ENCODE peak calls at places on chromosomes 7 and 10, in nine cellular contexts. One of them, this sample, is unnamed.
A peak's percentile ranks its signal among the peaks of the same experiment; 100 is the strongest.

GRCh38 chr7:149456770-149457421 is 4.0 kb downstream of the ZNF777 start:
- DNase-seq in breast epithelium: no peak
- DNase-seq in endothelial cell: no peak
- DNase-seq in ovary: no peak
- DNase-seq in PC-3: peak; percentile 49
- DNase-seq in tibial nerve: no peak
- DNase-seq in IMR-90: peak; percentile 20
- DNase-seq in tibial artery: no peak
- DNase-seq in heart left ventricle: no peak
- DNase-seq in this sample: no peak

GRCh38 chr10:80171248-80171660 is 34.1 kb downstream of the ANXA11 start:
- DNase-seq in breast epithelium: no peak
- DNase-seq in endothelial cell: no peak
- DNase-seq in ovary: no peak
- DNase-seq in PC-3: peak; percentile 100
- DNase-seq in tibial nerve: no peak
- DNase-seq in IMR-90: no peak
- DNase-seq in tibial artery: peak; percentile 28
- DNase-seq in heart left ventricle: no peak
- DNase-seq in this sample: no peak

GRCh38 chr10:19250542-19250941 is 201.9 kb downstream of the MALRD1 start:
- DNase-seq in breast epithelium: no peak
- DNase-seq in endothelial cell: no peak
- DNase-seq in ovary: no peak
- DNase-seq in PC-3: peak; percentile 20
- DNase-seq in tibial nerve: no peak
- DNase-seq in IMR-90: peak; percentile 93
- DNase-seq in tibial artery: no peak
- DNase-seq in heart left ventricle: no peak
- DNase-seq in this sample: no peak

GRCh38 chr7:51154201-51154600 is 162.4 kb downstream of the COBL start:
- DNase-seq in breast epithelium: no peak
- DNase-seq in endothelial cell: no peak
- DNase-seq in ovary: no peak
- DNase-seq in PC-3: no peak
- DNase-seq in tibial nerve: no peak
- DNase-seq in IMR-90: no peak
- DNase-seq in tibial artery: no peak
- DNase-seq in heart left ventricle: no peak
- DNase-seq in this sample: no peak

GRCh38 chr7:128000854-128001265 is 30.4 kb downstream of the LRRC4 start:
- DNase-seq in breast epithelium: no peak
- DNase-seq in endothelial cell: no peak
- DNase-seq in ovary: no peak
- DNase-seq in PC-3: no peak
- DNase-seq in tibial nerve: no peak
- DNase-seq in IMR-90: no peak
- DNase-seq in tibial artery: no peak
- DNase-seq in heart left ventricle: no peak
- DNase-seq in this sample: no peak

GRCh38 chr7:922334-923107 is 32.0 kb downstream of the ADAP1 start:
- DNase-seq in breast epithelium: peak; percentile 35
- DNase-seq in endothelial cell: no peak
- DNase-seq in ovary: peak; percentile 12
- DNase-seq in PC-3: no peak
- DNase-seq in tibial nerve: peak; percentile 11
- DNase-seq in IMR-90: no peak
- DNase-seq in tibial artery: peak; percentile 56
- DNase-seq in heart left ventricle: peak; percentile 27
- DNase-seq in this sample: no peak

GRCh38 chr10:6649903-6650302 is 69.8 kb upstream of the PRKCQ start:
- DNase-seq in breast epithelium: no peak
- DNase-seq in endothelial cell: no peak
- DNase-seq in ovary: no peak
- DNase-seq in PC-3: no peak
- DNase-seq in tibial nerve: no peak
- DNase-seq in IMR-90: no peak
- DNase-seq in tibial artery: no peak
- DNase-seq in heart left ventricle: no peak
- DNase-seq in this sample: no peak

GRCh38 chr7:150451833-150452431 is 1.5 kb downstream of the GIMAP8 start:
- DNase-seq in breast epithelium: no peak
- DNase-seq in endothelial cell: no peak
- DNase-seq in ovary: no peak
- DNase-seq in PC-3: no peak
- DNase-seq in tibial nerve: no peak
- DNase-seq in IMR-90: no peak
- DNase-seq in tibial artery: no peak
- DNase-seq in heart left ventricle: peak; percentile 60
- DNase-seq in this sample: no peak

GRCh38 chr7:55130554-55131198 is 111.9 kb downstream of the EGFR start:
- DNase-seq in breast epithelium: no peak
- DNase-seq in endothelial cell: no peak
- DNase-seq in ovary: peak; percentile 72
- DNase-seq in PC-3: no peak
- DNase-seq in tibial nerve: peak; percentile 55
- DNase-seq in IMR-90: peak; percentile 97
- DNase-seq in tibial artery: peak; percentile 85
- DNase-seq in heart left ventricle: peak; percentile 80
- DNase-seq in this sample: peak; percentile 68

DNA sequence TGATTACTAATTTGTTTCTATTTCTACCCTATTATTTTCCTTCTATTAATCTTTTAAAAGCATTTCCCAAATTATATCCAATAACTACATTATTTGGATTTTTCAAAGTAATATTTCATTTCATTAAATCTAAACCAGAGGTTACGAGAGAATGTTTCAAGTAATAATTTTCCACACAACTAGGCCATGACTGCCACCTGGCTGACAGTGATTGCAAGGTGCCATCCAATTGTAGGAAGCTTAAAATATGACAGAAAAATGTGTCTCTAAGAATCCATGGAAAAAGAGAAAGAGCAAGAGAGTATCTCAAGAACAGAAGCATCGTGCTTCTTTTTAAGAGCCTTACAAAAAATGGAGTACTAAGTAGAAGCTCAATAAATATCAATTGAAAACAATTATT is 48.7 kb downstream of the TPK1 start:
- DNase-seq in breast epithelium: no peak
- DNase-seq in endothelial cell: peak; percentile 5
- DNase-seq in ovary: no peak
- DNase-seq in PC-3: peak; percentile 23
- DNase-seq in tibial nerve: no peak
- DNase-seq in IMR-90: no peak
- DNase-seq in tibial artery: no peak
- DNase-seq in heart left ventricle: no peak
- DNase-seq in this sample: no peak
- TF ChIP-seq CTCF in breast epithelium: no peak
- TF ChIP-seq CTCF in endothelial cell: peak; percentile 43
- TF ChIP-seq CTCF in ovary: no peak
- TF ChIP-seq CTCF in PC-3: peak; percentile 48
- TF ChIP-seq CTCF in tibial nerve: no peak
- TF ChIP-seq CTCF in IMR-90: no peak
- TF ChIP-seq CTCF in tibial artery: no peak
- TF ChIP-seq CTCF in heart left ventricle: no peak
- TF ChIP-seq CTCF in this sample: no peak

GRCh38 chr7:26286157-26286556 is 5.5 kb upstream of the SNX10 start:
- DNase-seq in breast epithelium: no peak
- DNase-seq in endothelial cell: no peak
- DNase-seq in ovary: no peak
- DNase-seq in PC-3: no peak
- DNase-seq in tibial nerve: no peak
- DNase-seq in IMR-90: no peak
- DNase-seq in tibial artery: no peak
- DNase-seq in heart left ventricle: no peak
- DNase-seq in this sample: no peak

GRCh38 chr7:26284477-26284876 is 7.2 kb upstream of the SNX10 start:
- DNase-seq in breast epithelium: no peak
- DNase-seq in endothelial cell: no peak
- DNase-seq in ovary: no peak
- DNase-seq in PC-3: no peak
- DNase-seq in tibial nerve: no peak
- DNase-seq in IMR-90: no peak
- DNase-seq in tibial artery: no peak
- DNase-seq in heart left ventricle: no peak
- DNase-seq in this sample: no peak

GRCh38 chr7:26280097-26280496 is 11.6 kb upstream of the SNX10 start:
- DNase-seq in breast epithelium: no peak
- DNase-seq in endothelial cell: no peak
- DNase-seq in ovary: no peak
- DNase-seq in PC-3: no peak
- DNase-seq in tibial nerve: no peak
- DNase-seq in IMR-90: no peak
- DNase-seq in tibial artery: no peak
- DNase-seq in heart left ventricle: no peak
- DNase-seq in this sample: no peak

GRCh38 chr7:26280723-26281122 is 10.9 kb upstream of the SNX10 start:
- DNase-seq in breast epithelium: no peak
- DNase-seq in endothelial cell: no peak
- DNase-seq in ovary: no peak
- DNase-seq in PC-3: no peak
- DNase-seq in tibial nerve: no peak
- DNase-seq in IMR-90: no peak
- DNase-seq in tibial artery: no peak
- DNase-seq in heart left ventricle: no peak
- DNase-seq in this sample: no peak

DNA sequence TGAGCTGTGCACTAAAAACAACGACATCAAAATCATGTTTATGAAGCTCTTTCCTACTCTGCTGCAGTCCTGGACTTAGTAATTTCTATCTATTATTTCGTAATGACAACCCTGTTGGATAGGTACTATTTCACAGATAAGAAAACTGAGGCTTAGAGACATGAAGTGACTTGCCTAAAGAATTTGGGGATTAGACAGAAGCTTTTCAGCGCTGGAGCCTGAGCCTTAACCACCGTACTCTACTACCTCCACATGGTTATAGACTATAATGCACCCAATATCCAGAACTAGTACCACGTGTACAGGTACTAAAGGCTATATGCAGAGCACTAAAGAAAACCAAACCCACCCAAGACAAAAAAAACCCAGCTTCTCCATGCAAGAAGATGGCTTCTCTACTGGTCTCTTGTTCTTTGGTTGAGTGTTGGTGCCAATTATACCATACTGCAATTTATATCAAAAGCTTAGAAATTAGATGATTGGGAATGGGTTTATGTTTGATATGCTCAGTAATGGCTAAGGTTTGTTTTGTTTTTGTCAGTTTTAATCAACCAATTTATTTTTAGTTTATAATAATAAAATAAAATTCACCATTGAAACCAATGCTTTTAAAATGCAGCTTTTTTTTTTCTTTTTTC is 6.5 kb upstream of the SNX10 start:
- DNase-seq in breast epithelium: no peak
- DNase-seq in endothelial cell: no peak
- DNase-seq in ovary: no peak
- DNase-seq in PC-3: peak; percentile 65
- DNase-seq in tibial nerve: no peak
- DNase-seq in IMR-90: no peak
- DNase-seq in tibial artery: no peak
- DNase-seq in heart left ventricle: no peak
- DNase-seq in this sample: no peak
- TF ChIP-seq CTCF in breast epithelium: no peak
- TF ChIP-seq CTCF in endothelial cell: no peak
- TF ChIP-seq CTCF in ovary: no peak
- TF ChIP-seq CTCF in PC-3: peak; percentile 51
- TF ChIP-seq CTCF in tibial nerve: no peak
- TF ChIP-seq CTCF in IMR-90: no peak
- TF ChIP-seq CTCF in tibial artery: no peak
- TF ChIP-seq CTCF in heart left ventricle: no peak
- TF ChIP-seq CTCF in this sample: no peak

GRCh38 chr10:12846718-12847117 is 154.8 kb downstream of the CCDC3 start:
- DNase-seq in breast epithelium: no peak
- DNase-seq in endothelial cell: no peak
- DNase-seq in ovary: no peak
- DNase-seq in PC-3: no peak
- DNase-seq in tibial nerve: no peak
- DNase-seq in IMR-90: peak; percentile 17
- DNase-seq in tibial artery: peak; percentile 72
- DNase-seq in heart left ventricle: no peak
- DNase-seq in this sample: no peak

GRCh38 chr10:12849351-12850181 is 151.9 kb downstream of the CCDC3 start:
- DNase-seq in breast epithelium: no peak
- DNase-seq in endothelial cell: no peak
- DNase-seq in ovary: no peak
- DNase-seq in PC-3: no peak
- DNase-seq in tibial nerve: no peak
- DNase-seq in IMR-90: no peak
- DNase-seq in tibial artery: no peak
- DNase-seq in heart left ventricle: no peak
- DNase-seq in this sample: no peak

GRCh38 chr10:12844796-12845524 is 156.6 kb downstream of the CCDC3 start:
- DNase-seq in breast epithelium: no peak
- DNase-seq in endothelial cell: no peak
- DNase-seq in ovary: peak; percentile 64
- DNase-seq in PC-3: peak; percentile 71
- DNase-seq in tibial nerve: no peak
- DNase-seq in IMR-90: peak; percentile 91
- DNase-seq in tibial artery: peak; percentile 71
- DNase-seq in heart left ventricle: no peak
- DNase-seq in this sample: no peak

GRCh38 chr10:12847361-12847975 is 154.0 kb downstream of the CCDC3 start:
- DNase-seq in breast epithelium: no peak
- DNase-seq in endothelial cell: peak; percentile 55
- DNase-seq in ovary: no peak
- DNase-seq in PC-3: no peak
- DNase-seq in tibial nerve: no peak
- DNase-seq in IMR-90: no peak
- DNase-seq in tibial artery: no peak
- DNase-seq in heart left ventricle: no peak
- DNase-seq in this sample: no peak

GRCh38 chr10:12848439-12849173 is 152.9 kb downstream of the CCDC3 start:
- DNase-seq in breast epithelium: no peak
- DNase-seq in endothelial cell: no peak
- DNase-seq in ovary: no peak
- DNase-seq in PC-3: no peak
- DNase-seq in tibial nerve: no peak
- DNase-seq in IMR-90: no peak
- DNase-seq in tibial artery: no peak
- DNase-seq in heart left ventricle: no peak
- DNase-seq in this sample: no peak
- TF ChIP-seq CTCF in breast epithelium: no peak
- TF ChIP-seq CTCF in endothelial cell: no peak
- TF ChIP-seq CTCF in ovary: no peak
- TF ChIP-seq CTCF in PC-3: no peak
- TF ChIP-seq CTCF in tibial nerve: no peak
- TF ChIP-seq CTCF in IMR-90: no peak
- TF ChIP-seq CTCF in tibial artery: no peak
- TF ChIP-seq CTCF in heart left ventricle: no peak
- TF ChIP-seq CTCF in this sample: no peak

DNA sequence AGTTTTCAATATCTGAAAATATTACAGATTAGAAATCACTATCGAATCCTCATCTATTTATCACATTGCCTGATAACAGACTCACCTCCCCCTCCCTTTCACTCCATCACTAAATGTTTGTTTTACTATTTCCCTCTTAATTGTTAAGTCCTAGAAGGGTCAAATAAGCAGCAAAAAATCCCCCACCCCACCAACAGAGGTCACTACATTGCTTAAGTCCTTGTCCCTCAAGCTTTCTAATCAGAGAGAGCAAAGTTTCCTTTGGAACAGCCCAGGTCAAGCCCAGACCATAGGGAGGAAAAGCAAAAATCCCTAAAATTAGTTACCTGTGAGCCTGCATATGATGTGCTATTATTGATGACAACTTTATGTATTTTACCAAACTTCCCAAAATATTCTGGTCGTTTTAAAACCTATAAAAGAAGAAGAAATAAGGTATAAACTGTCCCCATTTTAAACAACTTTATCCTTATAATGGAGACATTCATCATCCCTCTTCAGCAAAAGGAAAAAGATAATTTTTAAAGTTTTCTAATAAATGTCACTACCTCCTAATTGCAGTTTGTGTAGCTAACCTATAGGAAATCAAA is 95.0 kb downstream of the CNOT4 start:
- DNase-seq in breast epithelium: no peak
- DNase-seq in endothelial cell: peak; percentile 55
- DNase-seq in ovary: no peak
- DNase-seq in PC-3: peak; percentile 70
- DNase-seq in tibial nerve: no peak
- DNase-seq in IMR-90: peak; percentile 64
- DNase-seq in tibial artery: no peak
- DNase-seq in heart left ventricle: no peak
- DNase-seq in this sample: no peak
- TF ChIP-seq CTCF in breast epithelium: no peak
- TF ChIP-seq CTCF in endothelial cell: peak; percentile 69
- TF ChIP-seq CTCF in ovary: no peak
- TF ChIP-seq CTCF in PC-3: peak; percentile 74
- TF ChIP-seq CTCF in tibial nerve: no peak
- TF ChIP-seq CTCF in IMR-90: peak; percentile 50
- TF ChIP-seq CTCF in tibial artery: no peak
- TF ChIP-seq CTCF in heart left ventricle: peak; percentile 30
- TF ChIP-seq CTCF in this sample: peak; percentile 45

This sample was measured in gastrocnemius medialis.